ENCODE peak calls at places on chromosomes 6 and 20, in six cellular contexts. One of them, this sample, is unnamed.

GRCh38 chr6:6931047-6932025 is 176.4 kb upstream of the RREB1 start:
- DNase-seq in thoracic aorta: no peak
- DNase-seq in right atrium auricular region: no peak
- DNase-seq in heart left ventricle: no peak
- DNase-seq in cardiac fibroblast: no peak
- DNase-seq in small intestine: peak
- DNase-seq in this sample: no peak

GRCh38 chr20:21808863-21809664 is 103.6 kb downstream of the PAX1 start:
- DNase-seq in thoracic aorta: no peak
- DNase-seq in right atrium auricular region: no peak
- DNase-seq in heart left ventricle: no peak
- DNase-seq in cardiac fibroblast: peak
- DNase-seq in small intestine: peak
- DNase-seq in this sample: peak

GRCh38 chr6:83354747-83355146 is 76.1 kb downstream of the ME1 start:
- DNase-seq in thoracic aorta: no peak
- DNase-seq in right atrium auricular region: no peak
- DNase-seq in heart left ventricle: no peak
- DNase-seq in cardiac fibroblast: peak
- DNase-seq in small intestine: no peak
- DNase-seq in this sample: no peak

GRCh38 chr6:40517654-40518053 is 69.5 kb downstream of the LRFN2 start:
- DNase-seq in thoracic aorta: no peak
- DNase-seq in right atrium auricular region: no peak
- DNase-seq in heart left ventricle: no peak
- DNase-seq in cardiac fibroblast: no peak
- DNase-seq in small intestine: peak
- DNase-seq in this sample: no peak

GRCh38 chr6:36953931-36954261 is 642 bp upstream of the PI16 start:
- DNase-seq in thoracic aorta: no peak
- DNase-seq in right atrium auricular region: no peak
- DNase-seq in heart left ventricle: no peak
- DNase-seq in cardiac fibroblast: no peak
- DNase-seq in small intestine: no peak
- DNase-seq in this sample: no peak

GRCh38 chr6:137171824-137172733 is 1.4 kb downstream of the IL22RA2 start:
- DNase-seq in thoracic aorta: no peak
- DNase-seq in right atrium auricular region: no peak
- DNase-seq in heart left ventricle: no peak
- DNase-seq in cardiac fibroblast: no peak
- DNase-seq in small intestine: no peak
- DNase-seq in this sample: no peak

GRCh38 chr20:60200305-60200918 is 242.2 kb downstream of the CDH26 start:
- DNase-seq in thoracic aorta: no peak
- DNase-seq in right atrium auricular region: no peak
- DNase-seq in heart left ventricle: no peak
- DNase-seq in cardiac fibroblast: no peak
- DNase-seq in small intestine: no peak
- DNase-seq in this sample: no peak

GRCh38 chr6:165653196-165653595 is 9.8 kb downstream of the PDE10A start:
- DNase-seq in thoracic aorta: no peak
- DNase-seq in right atrium auricular region: no peak
- DNase-seq in heart left ventricle: no peak
- DNase-seq in cardiac fibroblast: peak
- DNase-seq in small intestine: no peak
- DNase-seq in this sample: no peak

GRCh38 chr20:4082406-4083102 is 67.2 kb upstream of the RNF24 start:
- DNase-seq in thoracic aorta: no peak
- DNase-seq in right atrium auricular region: peak
- DNase-seq in heart left ventricle: peak
- DNase-seq in cardiac fibroblast: peak
- DNase-seq in small intestine: no peak
- DNase-seq in this sample: no peak

GRCh38 chr20:49594929-49595311 is 27.0 kb upstream of the PTGIS start:
- DNase-seq in thoracic aorta: no peak
- DNase-seq in right atrium auricular region: no peak
- DNase-seq in heart left ventricle: no peak
- DNase-seq in cardiac fibroblast: no peak
- DNase-seq in small intestine: no peak
- DNase-seq in this sample: no peak

GRCh38 chr6:113184291-113184690 is 672.9 kb upstream of the MARCKS start:
- DNase-seq in thoracic aorta: no peak
- DNase-seq in right atrium auricular region: no peak
- DNase-seq in heart left ventricle: no peak
- DNase-seq in cardiac fibroblast: peak
- DNase-seq in small intestine: no peak
- DNase-seq in this sample: no peak

GRCh38 chr6:161188547-161189465 is 85.1 kb downstream of the AGPAT4 start:
- DNase-seq in thoracic aorta: no peak
- DNase-seq in right atrium auricular region: no peak
- DNase-seq in heart left ventricle: no peak
- DNase-seq in cardiac fibroblast: no peak
- DNase-seq in small intestine: no peak
- DNase-seq in this sample: no peak

GRCh38 chr6:33161354-33162320 is 30.6 kb downstream of the COL11A2 start:
- DNase-seq in thoracic aorta: peak
- DNase-seq in right atrium auricular region: peak
- DNase-seq in heart left ventricle: peak
- DNase-seq in cardiac fibroblast: peak
- DNase-seq in small intestine: peak
- DNase-seq in this sample: peak

GRCh38 chr20:31974975-31975481 is 7.1 kb downstream of the XKR7 start:
- DNase-seq in thoracic aorta: no peak
- DNase-seq in right atrium auricular region: no peak
- DNase-seq in heart left ventricle: no peak
- DNase-seq in cardiac fibroblast: no peak
- DNase-seq in small intestine: no peak
- DNase-seq in this sample: no peak

GRCh38 chr6:150037526-150038201 is 12.3 kb upstream of the RAET1L start:
- DNase-seq in thoracic aorta: no peak
- DNase-seq in right atrium auricular region: no peak
- DNase-seq in heart left ventricle: no peak
- DNase-seq in cardiac fibroblast: no peak
- DNase-seq in small intestine: no peak
- DNase-seq in this sample: no peak

GRCh38 chr6:34455831-34456230 is 10.0 kb upstream of the PACSIN1 start:
- DNase-seq in thoracic aorta: no peak
- DNase-seq in right atrium auricular region: no peak
- DNase-seq in heart left ventricle: no peak
- DNase-seq in cardiac fibroblast: no peak
- DNase-seq in small intestine: no peak
- DNase-seq in this sample: no peak
- H3K4me3 ChIP-seq in thoracic aorta: no peak
- H3K4me3 ChIP-seq in right atrium auricular region: no peak
- H3K4me3 ChIP-seq in heart left ventricle: no peak
- H3K4me3 ChIP-seq in cardiac fibroblast: no peak
- H3K4me3 ChIP-seq in small intestine: no peak
- H3K4me3 ChIP-seq in this sample: no peak

DNA sequence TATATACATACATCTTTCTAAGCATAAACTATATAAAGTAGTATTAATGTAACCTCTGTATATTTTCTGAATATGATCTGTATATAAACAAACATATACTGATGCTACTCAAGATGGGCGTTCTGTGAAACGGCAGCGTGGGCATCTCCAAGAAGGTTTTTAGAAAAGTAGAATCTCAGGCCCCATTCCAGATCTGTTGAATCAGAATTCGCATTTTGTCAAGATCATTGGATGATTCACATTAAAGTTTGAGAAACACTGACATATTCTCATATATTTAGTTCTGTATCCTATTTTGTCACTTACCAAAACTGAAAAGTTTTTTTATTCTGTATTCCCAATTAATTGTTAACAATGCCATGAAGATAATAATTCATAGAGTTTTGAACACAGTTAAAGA is 5.5 kb downstream of the C6orf141 start:
- DNase-seq in thoracic aorta: no peak
- DNase-seq in right atrium auricular region: no peak
- DNase-seq in heart left ventricle: no peak
- DNase-seq in cardiac fibroblast: no peak
- DNase-seq in small intestine: no peak
- DNase-seq in this sample: no peak
- H3K4me3 ChIP-seq in thoracic aorta: no peak
- H3K4me3 ChIP-seq in right atrium auricular region: no peak
- H3K4me3 ChIP-seq in heart left ventricle: no peak
- H3K4me3 ChIP-seq in cardiac fibroblast: no peak
- H3K4me3 ChIP-seq in small intestine: no peak
- H3K4me3 ChIP-seq in this sample: no peak

DNA sequence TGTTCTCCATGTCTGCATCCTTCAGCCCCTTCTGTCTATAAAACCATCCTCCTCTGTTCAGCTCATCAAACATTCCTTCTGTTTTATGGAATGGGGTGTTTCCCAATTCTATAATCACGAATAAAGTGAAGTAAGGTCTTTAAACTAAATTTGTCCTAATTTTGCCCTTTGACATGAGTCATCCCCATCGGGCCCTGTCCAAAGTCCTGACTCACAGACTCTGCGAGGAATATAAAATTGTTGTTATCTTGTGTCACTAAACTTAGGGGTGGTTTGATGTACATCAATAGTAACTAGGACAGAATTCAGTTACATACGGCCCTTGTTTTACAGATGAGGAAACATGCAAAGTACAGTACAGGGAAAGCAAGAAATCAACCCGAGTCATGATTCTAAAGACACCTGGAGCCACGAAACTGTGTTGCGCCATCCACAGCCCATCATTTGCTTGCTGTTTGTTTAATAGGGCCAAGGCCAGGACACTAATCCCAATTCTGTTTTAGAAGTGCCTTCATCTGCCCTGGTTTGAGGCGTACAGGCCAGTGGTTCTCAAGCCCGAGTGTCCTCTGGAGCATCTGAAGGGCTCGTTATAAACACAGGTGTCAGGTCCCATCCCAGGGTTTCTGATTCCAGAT is 2.8 kb downstream of the ACSS1 start:
- DNase-seq in thoracic aorta: no peak
- DNase-seq in right atrium auricular region: no peak
- DNase-seq in heart left ventricle: peak
- DNase-seq in cardiac fibroblast: peak
- DNase-seq in small intestine: peak
- DNase-seq in this sample: no peak
- H3K4me3 ChIP-seq in thoracic aorta: no peak
- H3K4me3 ChIP-seq in right atrium auricular region: no peak
- H3K4me3 ChIP-seq in heart left ventricle: no peak
- H3K4me3 ChIP-seq in cardiac fibroblast: no peak
- H3K4me3 ChIP-seq in small intestine: no peak
- H3K4me3 ChIP-seq in this sample: no peak

DNA sequence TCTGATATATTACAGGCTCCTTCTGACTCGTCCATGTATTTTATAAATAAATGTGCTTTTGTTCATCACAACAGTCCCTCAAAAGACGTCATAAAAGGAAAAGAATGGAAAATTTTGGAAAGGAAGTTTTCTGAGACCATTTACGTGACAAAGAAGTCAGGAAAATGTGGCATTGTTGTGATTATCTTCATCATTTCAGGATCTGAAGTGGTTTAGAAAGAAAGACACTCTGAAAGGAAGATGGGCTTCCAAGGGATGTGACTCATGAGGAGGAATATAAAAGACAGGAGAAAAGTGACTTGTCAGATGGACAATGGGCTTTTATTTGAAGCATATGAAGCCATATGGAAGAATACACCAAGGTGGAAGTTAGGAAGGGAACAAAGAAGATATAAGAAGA is 190.2 kb upstream of the PREP start:
- DNase-seq in thoracic aorta: no peak
- DNase-seq in right atrium auricular region: no peak
- DNase-seq in heart left ventricle: no peak
- DNase-seq in cardiac fibroblast: peak
- DNase-seq in small intestine: no peak
- DNase-seq in this sample: no peak
- H3K4me3 ChIP-seq in thoracic aorta: no peak
- H3K4me3 ChIP-seq in right atrium auricular region: no peak
- H3K4me3 ChIP-seq in heart left ventricle: no peak
- H3K4me3 ChIP-seq in cardiac fibroblast: no peak
- H3K4me3 ChIP-seq in small intestine: no peak
- H3K4me3 ChIP-seq in this sample: no peak

DNA sequence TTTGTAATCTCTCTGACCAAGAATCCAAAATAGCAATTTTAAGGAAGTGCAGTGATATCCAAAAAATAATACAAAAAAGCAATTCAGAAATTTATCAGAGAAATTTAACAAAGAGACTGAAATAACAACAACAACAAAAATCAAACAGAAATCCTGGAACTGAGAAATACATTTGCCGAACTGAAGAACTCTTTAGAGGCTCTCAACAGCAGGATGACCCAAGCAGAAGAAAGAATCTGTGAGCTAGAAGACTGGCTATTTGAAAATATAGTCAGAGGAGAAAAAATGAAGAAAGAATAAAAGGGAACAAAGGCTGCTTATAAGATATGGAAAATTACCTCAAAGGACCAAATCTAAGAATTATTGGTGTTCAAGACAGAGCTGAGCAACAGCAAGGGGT is 22.6 kb downstream of the GABRR1 start:
- DNase-seq in thoracic aorta: no peak
- DNase-seq in right atrium auricular region: no peak
- DNase-seq in heart left ventricle: no peak
- DNase-seq in cardiac fibroblast: no peak
- DNase-seq in small intestine: no peak
- DNase-seq in this sample: no peak
- H3K4me3 ChIP-seq in thoracic aorta: no peak
- H3K4me3 ChIP-seq in right atrium auricular region: no peak
- H3K4me3 ChIP-seq in heart left ventricle: no peak
- H3K4me3 ChIP-seq in cardiac fibroblast: no peak
- H3K4me3 ChIP-seq in small intestine: no peak
- H3K4me3 ChIP-seq in this sample: no peak

This sample was measured in pancreas.